ENCODE peak calls at places on chromosomes 13 and 19, in seven cellular contexts. Y is Caco-2, B is fibroblast of pulmonary artery, G is left ventricle myocardium inferior, U is right atrium auricular region, Q is spleen, H is neural progenitor cell. K is an unnamed sample.

GRCh38 chr13:93529961-93530360 is 303.4 kb downstream of the GPC6 start:
- DNase-seq in Y (no peak), B (peak; percentile 3), G (no peak), U (no peak), Q (no peak), H (no peak), K (peak; percentile 39)

GRCh38 chr19:54142166-54142780 is 4.7 kb downstream of the CNOT3 start:
- DNase-seq in Y (no peak), B (no peak), G (no peak), U (no peak), Q (no peak), H (no peak), K (no peak)

GRCh38 chr13:108877300-108877699 is 247.9 kb downstream of the MYO16 start:
- DNase-seq in Y (no peak), B (no peak), G (no peak), U (no peak), Q (no peak), H (no peak), K (peak; percentile 43)

GRCh38 chr13:48586591-48587103 is 53.8 kb upstream of the RCBTB2 start:
- DNase-seq in Y (no peak), B (peak; percentile 67), G (peak; percentile 66), U (peak; percentile 74), Q (no peak), H (no peak), K (peak; percentile 32)

GRCh38 chr19:39840492-39840891 is 5.7 kb downstream of the FBL start:
- DNase-seq in Y (no peak), B (no peak), G (no peak), U (no peak), Q (no peak), H (no peak), K (no peak)

GRCh38 chr13:20418953-20419352 is 106.7 kb downstream of the CRYL1 start:
- DNase-seq in Y (no peak), B (no peak), G (no peak), U (no peak), Q (no peak), H (no peak), K (no peak)

GRCh38 chr19:53467138-53467502 is 413 bp upstream of the ZNF813 start:
- DNase-seq in Y (no peak), B (no peak), G (peak; percentile 19), U (no peak), Q (peak; percentile 80), H (no peak), K (no peak)

GRCh38 chr19:18156841-18157464 is 4.0 kb downstream of the PIK3R2 start:
- DNase-seq in Y (no peak), B (peak; percentile 95), G (peak; percentile 86), U (peak; percentile 81), Q (peak; percentile 89), H (no peak), K (peak; percentile 87)

GRCh38 chr13:72839831-72840426 is 58.0 kb downstream of the PIBF1 start:
- DNase-seq in Y (peak; percentile 77), B (peak; percentile 64), G (peak; percentile 17), U (no peak), Q (peak; percentile 44), H (peak; percentile 63), K (peak; percentile 50)

GRCh38 chr19:34232566-34233481 is 21.5 kb upstream of the GARRE1 start:
- DNase-seq in Y (no peak), B (peak; percentile 87), G (peak; percentile 53), U (no peak), Q (no peak), H (no peak), K (peak; percentile 92)

GRCh38 chr13:41835871-41836270 is 125.0 kb downstream of the VWA8 start:
- DNase-seq in Y (no peak), B (no peak), G (no peak), U (no peak), Q (no peak), H (no peak), K (peak; percentile 88)

GRCh38 chr13:104301216-104301975 is 1235.2 kb upstream of the SLC10A2 start:
- DNase-seq in Y (no peak), B (no peak), G (no peak), U (no peak), Q (no peak), H (no peak), K (no peak)

GRCh38 chr13:50299546-50300249 is 284.5 kb downstream of the KCNRG start:
- DNase-seq in Y (no peak), B (no peak), G (no peak), U (no peak), Q (no peak), H (no peak), K (no peak)

GRCh38 chr13:41463823-41464602 is 6.7 kb downstream of the RGCC start:
- DNase-seq in Y (no peak), B (no peak), G (no peak), U (no peak), Q (peak; percentile 80), H (no peak), K (no peak)

GRCh38 chr13:33287142-33287882 is 1.8 kb upstream of the STARD13 start:
- DNase-seq in Y (no peak), B (no peak), G (no peak), U (no peak), Q (no peak), H (no peak), K (no peak)

GRCh38 chr13:37175996-37176395 is 70.5 kb upstream of the CSNK1A1L start:
- DNase-seq in Y (no peak), B (peak; percentile 97), G (no peak), U (no peak), Q (no peak), H (no peak), K (peak; percentile 91)

GRCh38 chr13:113584205-113584869 is at the start of gene TFDP1:
- DNase-seq in Y (peak; percentile 94), B (peak; percentile 82), G (peak; percentile 74), U (peak; percentile 61), Q (peak; percentile 90), H (peak; percentile 92), K (peak; percentile 81)

GRCh38 chr13:82330499-82330898 is 1551.8 kb downstream of the SLITRK1 start:
- DNase-seq in Y (peak; percentile 22), B (peak; percentile 44), G (no peak), U (no peak), Q (no peak), H (no peak), K (peak; percentile 21)

GRCh38 chr19:32397736-32398135 is 7.8 kb upstream of the DPY19L3 start:
- DNase-seq in Y (peak; percentile 11), B (peak; percentile 81), G (no peak), U (no peak), Q (no peak), H (no peak), K (peak; percentile 90)

GRCh38 chr13:39663958-39664357 is 8.5 kb downstream of the COG6 start:
- DNase-seq in Y (no peak), B (no peak), G (no peak), U (no peak), Q (no peak), H (no peak), K (no peak)

GRCh38 chr13:33185853-33186252 is 99.7 kb downstream of the STARD13 start:
- DNase-seq in Y (no peak), B (no peak), G (no peak), U (no peak), Q (no peak), H (no peak), K (peak; percentile 55)

GRCh38 chr19:12792048-12792852 is 964 bp downstream of the JUNB start:
- DNase-seq in Y (peak; percentile 70), B (peak; percentile 60), G (peak; percentile 75), U (no peak), Q (peak; percentile 98), H (peak; percentile 76), K (peak; percentile 54)

GRCh38 chr13:37097008-37097579 is 8.4 kb downstream of the CSNK1A1L start:
- DNase-seq in Y (no peak), B (no peak), G (no peak), U (no peak), Q (no peak), H (no peak), K (peak; percentile 8)

GRCh38 chr19:10583021-10583776 is 3.9 kb downstream of the AP1M2 start:
- DNase-seq in Y (no peak), B (no peak), G (no peak), U (no peak), Q (no peak), H (no peak), K (peak; percentile 12)

GRCh38 chr19:10586396-10586795 is 716 bp downstream of the AP1M2 start:
- DNase-seq in Y (no peak), B (no peak), G (no peak), U (no peak), Q (no peak), H (no peak), K (no peak)

GRCh38 chr19:10587839-10588150 is 683 bp upstream of the AP1M2 start:
- DNase-seq in Y (no peak), B (no peak), G (no peak), U (no peak), Q (no peak), H (no peak), K (no peak)

GRCh38 chr19:10593148-10593547 is 6.0 kb upstream of the AP1M2 start:
- DNase-seq in Y (no peak), B (no peak), G (no peak), U (no peak), Q (no peak), H (no peak), K (no peak)

DNA sequence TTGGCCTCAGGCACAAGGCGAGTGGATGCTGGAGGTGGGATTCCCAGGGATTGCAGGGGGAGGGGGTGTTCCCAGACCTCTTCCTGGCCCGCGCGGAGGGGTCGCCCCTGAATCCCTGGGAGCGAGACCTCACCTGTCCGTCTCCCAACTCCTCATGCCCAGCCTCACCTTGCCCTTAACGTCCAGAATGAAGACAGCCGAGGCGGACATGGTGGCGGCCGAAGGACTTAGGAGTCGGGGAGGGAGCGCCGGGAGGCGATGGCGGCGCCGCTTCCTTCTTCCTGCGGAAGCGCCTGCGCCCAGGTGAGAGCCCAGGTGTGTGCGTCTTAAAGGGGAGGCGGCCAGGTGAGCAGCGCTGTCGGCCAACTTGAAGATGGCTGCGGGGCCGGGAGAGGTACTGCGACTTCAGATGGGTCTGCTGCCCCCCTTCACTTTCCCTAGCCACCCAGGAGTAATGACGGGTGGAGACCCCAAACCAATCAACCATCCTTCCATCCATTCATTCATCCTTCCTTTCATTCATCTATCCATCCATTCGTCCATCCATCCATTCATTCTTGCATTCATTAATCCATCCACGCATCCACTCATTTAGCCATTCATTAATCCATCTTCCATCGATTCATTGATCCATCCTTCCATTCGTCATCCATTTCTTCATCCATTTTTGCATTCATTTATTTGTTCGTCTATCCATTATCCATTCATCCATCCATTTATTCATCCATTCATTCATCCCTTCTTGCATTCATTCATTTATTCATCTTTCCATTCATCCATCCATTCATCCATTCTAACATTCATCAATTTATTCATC is at the start of gene AP1M2:
- DNase-seq in Y (peak; percentile 74), B (no peak), G (no peak), U (no peak), Q (no peak), H (no peak), K (no peak)
- H3K4me3 ChIP-seq in Y (peak within 1 kb of the TSS; percentile 66), B (no peak within 1 kb of the TSS), G (no peak within 1 kb of the TSS), U (no peak within 1 kb of the TSS), Q (no peak within 1 kb of the TSS), H (peak within 1 kb of the TSS; percentile 44), K (no peak within 1 kb of the TSS)

GRCh38 chr13:111344471-111345191 is 24.2 kb downstream of the TEX29 start:
- DNase-seq in Y (peak; percentile 31), B (peak; percentile 3), G (no peak), U (peak; percentile 46), Q (no peak), H (peak; percentile 91), K (peak; percentile 27)
- TF ChIP-seq CTCF in Y (peak; percentile 39), B (peak; percentile 25), G (peak; percentile 49), U (no peak), Q (no peak), H (peak; percentile 70), K (peak; percentile 38)

GRCh38 chr13:45416521-45417125 is 1.6 kb downstream of the SLC25A30 start:
- DNase-seq in Y (no peak), B (no peak), G (no peak), U (no peak), Q (no peak), H (no peak), K (no peak)
- H3K4me3 ChIP-seq in Y (peak overlapping the region; percentile 86), B (peak overlapping the region; percentile 77), G (peak overlapping the region; percentile 89), U (peak overlapping the region; percentile 68), Q (peak overlapping the region; percentile 69), H (peak overlapping the region; percentile 68), K (peak overlapping the region; percentile 78)

GRCh38 chr19:36054119-36054732 is at the start of gene THAP8:
- DNase-seq in Y (peak; percentile 99), B (peak; percentile 100), G (peak; percentile 100), U (peak; percentile 100), Q (peak; percentile 100), H (peak; percentile 99), K (peak; percentile 98)
- TF ChIP-seq CTCF in Y (no peak), B (peak; percentile 49), G (peak; percentile 62), U (peak; percentile 61), Q (peak; percentile 35), H (peak; percentile 46), K (peak; percentile 39)